ENCODE peak calls at places on chromosomes 3 and 15, in nine cellular contexts. U, X, G, Z, P, T, B, H and N are unnamed samples. For H3K4me1, the result is how much of the 10 kb centered on the place peaks cover.

GRCh38 chr15:48759921-48760320 is 50.9 kb downstream of the CEP152 start:
- DNase-seq in H (no peak), G (no peak), T (no peak), Z (no peak), U (no peak), X (peak), P (no peak), B (no peak), N (peak)

GRCh38 chr3:48301814-48302194 is 31.7 kb downstream of the SPINK8 start:
- DNase-seq in U (peak), G (peak), X (peak), H (no peak), P (peak), Z (no peak), B (no peak), T (no peak), N (peak)

GRCh38 chr3:47512416-47513124 is 942 bp downstream of the ELP6 start:
- DNase-seq in T (no peak), Z (no peak), H (peak), B (peak), U (peak), G (peak), P (peak), X (peak), N (peak)

GRCh38 chr15:50186752-50187151 is 4.8 kb downstream of the SLC27A2 start:
- DNase-seq in T (no peak), X (no peak), Z (no peak), G (no peak), U (no peak), H (no peak), P (no peak), B (no peak), N (no peak)

GRCh38 chr3:146498002-146498736 is 28.8 kb upstream of the PLSCR2 start:
- DNase-seq in H (no peak), T (no peak), G (no peak), B (peak), P (no peak), U (no peak), X (no peak), Z (no peak), N (no peak)

GRCh38 chr3:129276385-129276784 is 2.3 kb upstream of the HMCES start:
- DNase-seq in X (no peak), H (no peak), G (no peak), T (no peak), P (no peak), U (no peak), B (peak), Z (no peak), N (no peak)

GRCh38 chr3:3179407-3180094 is at the start of gene CRBN:
- DNase-seq in Z (peak), T (no peak), G (peak), X (peak), U (peak), B (peak), H (peak), P (peak), N (peak)

GRCh38 chr3:79822076-79822475 is 54.3 kb upstream of the ROBO1 start:
- DNase-seq in U (no peak), H (no peak), G (no peak), X (no peak), T (no peak), B (no peak), Z (no peak), P (no peak), N (no peak)

GRCh38 chr15:70195808-70196304 is 98.1 kb upstream of the TLE3 start:
- DNase-seq in X (peak), H (peak), U (peak), T (no peak), B (no peak), Z (peak), G (peak), P (peak), N (no peak)

DNA sequence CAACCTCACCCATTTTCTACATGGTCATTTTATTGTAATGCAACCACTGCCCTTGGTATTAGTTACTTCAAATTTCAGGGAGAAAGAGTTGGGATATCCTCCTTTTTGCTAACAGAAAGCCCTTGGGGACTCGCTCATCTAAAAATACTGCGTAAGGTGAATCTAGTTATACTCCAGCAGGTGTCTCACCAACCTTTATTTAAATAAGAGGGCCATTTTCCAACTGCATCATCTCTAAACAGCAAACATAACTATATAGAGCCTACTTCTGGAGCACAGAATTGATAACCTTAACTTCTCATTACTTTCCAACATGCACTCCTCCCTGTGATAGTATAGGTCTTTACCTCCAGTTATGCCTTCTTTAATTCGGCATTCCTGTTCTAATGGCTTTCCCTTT is 77.5 kb downstream of the TBL1XR1 start:
- DNase-seq in Z (no peak), X (no peak), H (no peak), B (no peak), U (no peak), G (no peak), P (no peak), T (no peak), N (no peak)
- H3K27ac ChIP-seq in Z (no peak), X (no peak), H (no peak), B (no peak), U (no peak), G (no peak), P (no peak), T (no peak), N (no peak)

GRCh38 chr15:98714906-98715305 is 66.6 kb downstream of the IGF1R start:
- DNase-seq in B (no peak), T (no peak), P (no peak), U (no peak), Z (no peak), G (peak), H (no peak), X (no peak), N (no peak)
- H3K4me1 ChIP-seq in B (under half), T (half or more), P (under half), U (under half), Z (under half), G (half or more), H (under half), X (under half), N (under half)

GRCh38 chr15:43370310-43370974 is 401 bp downstream of the ZSCAN29 start:
- DNase-seq in B (no peak), P (peak), T (no peak), X (peak), Z (no peak), G (no peak), U (peak), H (no peak), N (no peak)
- H3K27ac ChIP-seq in B (peak), P (peak), T (peak), X (peak), Z (peak), G (peak), U (no peak), H (peak), N (peak)

DNA sequence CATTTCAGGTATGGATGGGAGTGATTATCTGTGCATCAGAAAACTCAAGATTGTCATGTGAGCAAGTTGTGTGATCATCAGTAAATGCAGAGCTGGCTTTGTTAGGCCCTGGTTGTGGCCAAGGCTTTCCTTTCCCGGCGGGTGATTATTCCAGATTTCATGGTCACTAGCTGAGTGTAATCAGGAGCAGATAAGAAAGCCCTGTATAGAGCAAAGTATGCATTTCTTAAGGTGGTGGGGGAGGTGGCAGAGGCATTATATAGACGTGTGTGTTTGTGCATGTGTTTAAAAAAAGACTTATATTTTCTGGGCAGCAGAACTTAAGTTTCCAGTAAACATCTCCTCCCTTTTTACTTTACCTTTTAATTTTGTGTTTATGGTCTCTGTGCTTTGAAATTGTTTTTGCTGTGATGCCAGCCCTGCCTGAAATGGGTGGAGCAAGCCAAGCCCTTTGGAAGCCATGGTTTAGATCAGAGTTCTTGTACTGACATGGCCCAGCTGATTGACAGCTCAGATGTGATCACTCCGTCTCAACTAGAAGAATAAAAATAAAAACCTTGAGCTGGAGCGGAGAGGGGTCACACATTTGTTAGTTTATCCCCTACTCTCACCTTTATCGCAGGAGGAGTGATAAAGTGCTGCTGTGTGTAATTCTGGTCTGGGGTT is 22.2 kb downstream of the SMAD3 start:
- DNase-seq in G (no peak), T (no peak), U (no peak), P (peak), X (peak), Z (no peak), H (no peak), B (peak), N (peak)
- H3K4me1 ChIP-seq in G (half or more), T (half or more), U (half or more), P (half or more), X (half or more), Z (under half), H (half or more), B (half or more), N (under half)

DNA sequence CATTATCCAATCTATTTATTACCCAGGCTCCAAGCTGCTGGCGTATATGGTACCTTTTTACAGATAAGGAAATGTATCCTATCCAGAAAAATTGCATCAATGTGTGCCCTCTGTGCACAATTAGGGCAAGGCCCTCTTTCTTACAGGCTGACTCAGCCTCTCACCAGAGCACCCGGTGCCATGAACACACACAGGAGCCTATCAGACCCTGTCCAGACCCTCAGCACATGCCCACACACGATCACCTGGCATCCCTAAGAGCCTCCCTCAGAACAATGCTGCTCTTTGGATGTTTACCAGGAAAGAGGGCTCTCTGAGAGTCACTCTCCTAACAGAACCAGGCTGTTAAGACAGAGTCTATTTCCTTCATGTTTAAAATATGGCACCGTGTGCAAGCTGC is 460.0 kb upstream of the TBL1XR1 start:
- DNase-seq in Z (no peak), U (no peak), P (no peak), G (no peak), X (no peak), B (no peak), T (no peak), H (no peak), N (no peak)
- H3K27ac ChIP-seq in Z (no peak), U (no peak), P (no peak), G (no peak), X (no peak), B (no peak), T (peak), H (no peak), N (no peak)

DNA sequence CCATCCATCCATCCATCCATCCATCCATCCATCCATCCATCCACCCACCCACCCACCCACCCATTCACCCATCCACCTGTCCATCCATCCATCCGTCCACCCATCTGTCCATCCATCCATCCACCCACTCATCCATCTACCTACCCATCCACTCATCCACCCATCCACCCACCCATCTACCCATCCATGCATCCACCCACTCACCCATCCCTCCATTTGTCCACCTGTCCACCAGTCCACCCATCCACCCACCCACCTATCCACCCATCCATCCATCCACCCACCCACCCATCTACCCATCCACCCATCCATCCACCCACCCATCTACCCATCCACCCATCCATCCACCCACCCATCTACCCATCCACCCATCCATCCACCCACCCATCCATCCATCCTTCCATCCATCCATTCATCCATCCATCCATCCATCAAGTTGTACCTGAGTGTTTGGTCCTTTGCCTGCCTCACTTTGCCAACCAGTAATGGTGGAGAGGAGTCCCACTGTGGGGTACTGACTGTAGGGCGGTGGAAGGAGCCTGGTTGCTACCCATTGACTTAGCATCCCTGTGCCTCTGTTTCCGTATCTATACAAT is 17.3 kb downstream of the PSTPIP1 start:
- DNase-seq in X (no peak), T (no peak), H (no peak), G (no peak), B (no peak), P (no peak), Z (no peak), U (no peak), N (no peak)
- H3K4me1 ChIP-seq in X (under half), T (under half), H (under half), G (under half), B (half or more), P (under half), Z (under half), U (under half), N (under half)

GRCh38 chr15:75225951-75226732 is 24.5 kb downstream of the C15orf39 start:
- DNase-seq in H (peak), G (no peak), B (no peak), Z (no peak), T (no peak), P (no peak), U (no peak), X (no peak), N (no peak)
- H3K27ac ChIP-seq in H (no peak), G (no peak), B (no peak), Z (no peak), T (no peak), P (no peak), U (no peak), X (no peak), N (no peak)

GRCh38 chr3:160792445-160793039 is 36.5 kb downstream of the PPM1L start:
- DNase-seq in B (no peak), U (no peak), G (no peak), H (no peak), T (no peak), Z (no peak), X (no peak), P (no peak), N (no peak)

GRCh38 chr3:160793853-160794252 is 37.8 kb downstream of the PPM1L start:
- DNase-seq in Z (no peak), P (no peak), B (no peak), G (no peak), U (no peak), H (no peak), T (no peak), X (no peak), N (no peak)

GRCh38 chr3:160796813-160797164 is 40.8 kb downstream of the PPM1L start:
- DNase-seq in G (no peak), X (peak), H (no peak), B (no peak), U (no peak), T (no peak), Z (no peak), P (peak), N (peak)

GRCh38 chr3:160797306-160797705 is 41.3 kb downstream of the PPM1L start:
- DNase-seq in H (no peak), T (no peak), G (no peak), U (no peak), B (no peak), X (no peak), Z (no peak), P (no peak), N (no peak)

GRCh38 chr3:160796089-160796812 is 40.2 kb downstream of the PPM1L start:
- DNase-seq in H (no peak), U (no peak), B (no peak), T (no peak), X (no peak), Z (no peak), G (no peak), P (no peak), N (no peak)
- H3K4me1 ChIP-seq in H (under half), U (under half), B (under half), T (under half), X (under half), Z (under half), G (under half), P (under half), N (under half)